ENCODE peak calls at places on chromosomes 4 and X, in seven cellular contexts. L is stimulated activated CD4-positive, alpha-beta T cell treated with anti-CD3 and anti-CD28 coated beads, Interleukin-2, amount 100 ng/mL, for 48 hours; I is C1 segment of cervical spinal cord; A is right atrium auricular region; V is stimulated activated CD8-positive, alpha-beta memory T cell treated with anti-CD3 and anti-CD28 coated beads, Interleukin-4, amount 100 ng/mL, for 48 hours; P is thyroid gland; O is HCEC 1CT. U is an unnamed sample.

GRCh38 chr4:189525304-189525703 is 415.4 kb upstream of the FRG1 start:
- DNase-seq in L (no peak), O (no peak), A (no peak), V (no peak), I (no peak), P (no peak), U (no peak)

GRCh38 chrX:29090811-29091210 is 503.6 kb downstream of the IL1RAPL1 start:
- DNase-seq in A (no peak), L (no peak), O (no peak), P (no peak), V (no peak), I (no peak), U (no peak)

GRCh38 chr4:3252831-3253641 is 4.1 kb downstream of the MSANTD1 start:
- DNase-seq in P (peak; percentile 1), I (no peak), V (no peak), A (no peak), L (no peak), O (no peak), U (no peak)

GRCh38 chr4:101155368-101155767 is 192.0 kb downstream of the PPP3CA start:
- DNase-seq in L (no peak), V (no peak), I (no peak), O (peak; percentile 42), A (no peak), P (no peak), U (peak; percentile 9)

GRCh38 chrX:154775611-154776349 is 13.1 kb downstream of the DKC1 start:
- DNase-seq in P (peak; percentile 91), I (no peak), V (peak; percentile 48), O (no peak), A (no peak), L (no peak), U (peak; percentile 42)

GRCh38 chr4:120671538-120671937 is 251.0 kb downstream of the PRDM5 start:
- DNase-seq in P (no peak), O (no peak), A (no peak), V (no peak), L (no peak), I (no peak), U (no peak)

GRCh38 chr4:109359040-109359646 is 56.7 kb upstream of the COL25A1 start:
- DNase-seq in O (no peak), L (no peak), V (no peak), I (no peak), P (no peak), A (no peak), U (no peak)

GRCh38 chr4:6767725-6768538 is 14.6 kb upstream of the KIAA0232 start:
- DNase-seq in A (no peak), I (no peak), L (no peak), P (no peak), V (no peak), O (no peak), U (no peak)

GRCh38 chrX:151703487-151703886 is 8.2 kb downstream of the PRRG3 start:
- DNase-seq in L (no peak), I (no peak), P (peak; percentile 15), V (no peak), A (no peak), O (no peak), U (no peak)

GRCh38 chrX:19627533-19627932 is 112.2 kb upstream of the MAP3K15 start:
- DNase-seq in L (no peak), P (no peak), A (no peak), I (no peak), V (no peak), O (no peak), U (no peak)

GRCh38 chrX:13087322-13088154 is 43.1 kb upstream of the FAM9C start:
- DNase-seq in V (peak; percentile 64), O (peak; percentile 12), A (no peak), I (no peak), L (peak; percentile 32), P (no peak), U (no peak)

GRCh38 chrX:1741828-1742394 is 127.1 kb downstream of the ASMT start:
- DNase-seq in A (no peak), P (no peak), O (no peak), I (no peak), L (no peak), V (no peak), U (no peak)

GRCh38 chr4:55840956-55841355 is 12.5 kb upstream of the EXOC1 start:
- DNase-seq in A (no peak), P (no peak), V (no peak), I (no peak), L (no peak), O (no peak), U (no peak)

GRCh38 chrX:115889121-115889890 is 281.2 kb upstream of the AGTR2 start:
- DNase-seq in A (peak; percentile 56), P (no peak), O (no peak), I (no peak), L (no peak), V (no peak), U (no peak)

GRCh38 chr4:173218411-173219125 is 50.0 kb downstream of the GALNT7 start:
- DNase-seq in V (no peak), L (no peak), I (no peak), P (no peak), A (no peak), O (peak; percentile 70), U (peak; percentile 45)

GRCh38 chr4:81491943-81492342 is 20.2 kb upstream of the RASGEF1B start:
- DNase-seq in O (no peak), P (no peak), V (no peak), A (no peak), L (no peak), I (no peak), U (no peak)

GRCh38 chrX:38675856-38676255 is 114.5 kb downstream of the TSPAN7 start:
- DNase-seq in I (no peak), L (no peak), P (no peak), A (no peak), O (no peak), V (no peak), U (no peak)

GRCh38 chrX:68994883-68995255 is 166.0 kb downstream of the EFNB1 start:
- DNase-seq in O (no peak), I (no peak), V (no peak), L (no peak), P (no peak), A (no peak), U (no peak)

GRCh38 chrX:23727206-23727605 is 15.9 kb downstream of the ACOT9 start:
- DNase-seq in A (no peak), P (no peak), V (no peak), L (no peak), O (no peak), I (no peak), U (no peak)

GRCh38 chr4:57191523-57192034 is 81.4 kb upstream of the IGFBP7 start:
- DNase-seq in L (no peak), I (no peak), V (no peak), A (no peak), P (peak; percentile 20), O (no peak), U (no peak)

GRCh38 chr4:42331914-42332368 is 65.3 kb upstream of the SHISA3 start:
- DNase-seq in O (no peak), I (no peak), L (no peak), V (no peak), A (peak; percentile 69), P (no peak), U (no peak)

GRCh38 chr4:145734576-145735329 is 54.8 kb downstream of the C4orf51 start:
- DNase-seq in A (peak; percentile 90), I (no peak), P (peak; percentile 45), O (peak; percentile 82), V (peak; percentile 46), L (no peak), U (peak; percentile 88)

GRCh38 chrX:17459008-17459407 is 84.0 kb downstream of the NHS start:
- DNase-seq in L (no peak), I (no peak), P (no peak), O (peak; percentile 58), V (no peak), A (no peak), U (peak; percentile 17)

GRCh38 chr4:148868207-148868606 is 426.0 kb upstream of the NR3C2 start:
- DNase-seq in L (no peak), P (no peak), A (no peak), V (no peak), O (no peak), I (no peak), U (no peak)

GRCh38 chr4:114137984-114138383 is 158.5 kb upstream of the ARSJ start:
- DNase-seq in O (no peak), A (no peak), P (no peak), L (no peak), V (no peak), I (no peak), U (no peak)

GRCh38 chrX:41906515-41907165 is 16.7 kb downstream of the CASK start:
- DNase-seq in O (no peak), I (no peak), V (peak; percentile 28), P (no peak), A (no peak), L (no peak), U (no peak)

U was measured in AG08396.